ENCODE peak calls at places on chromosomes 4 and X, in nine cellular contexts. Q is mucosa of descending colon; R is SJSA1; I is IMR-90; C is GM23338; Y is Jurkat, Clone E6-1; M is PC-9; E is AG10803; X is tibial artery. O is an unnamed sample.

GRCh38 chrX:106802388-106803275 is at the start of gene TBC1D8B:
- DNase-seq in Q (peak), R (peak), I (peak), C (peak), Y (no peak), M (peak), E (peak), X (peak), O (peak)

GRCh38 chr4:123554819-123555499 is 158.4 kb downstream of the SPRY1 start:
- DNase-seq in Q (peak), R (peak), I (no peak), C (no peak), Y (no peak), M (no peak), E (no peak), X (peak), O (no peak)

GRCh38 chr4:129455462-129455861 is 359.5 kb downstream of the C4orf33 start:
- DNase-seq in Q (no peak), R (no peak), I (no peak), C (no peak), Y (no peak), M (no peak), E (no peak), X (no peak), O (no peak)

GRCh38 chr4:94516067-94516466 is 64.3 kb downstream of the PDLIM5 start:
- DNase-seq in Q (no peak), R (peak), I (peak), C (no peak), Y (no peak), M (peak), E (peak), X (no peak), O (no peak)

GRCh38 chr4:47835489-47835888 is 2.4 kb downstream of the CORIN start:
- DNase-seq in Q (no peak), R (no peak), I (peak), C (peak), Y (no peak), M (no peak), E (peak), X (no peak), O (no peak)

GRCh38 chrX:154517101-154517781 is 1.2 kb upstream of the FAM3A start:
- DNase-seq in Q (peak), R (peak), I (no peak), C (peak), Y (no peak), M (no peak), E (no peak), X (no peak), O (no peak)

GRCh38 chr4:120977435-120977997 is 55.0 kb upstream of the PRDM5 start:
- DNase-seq in Q (peak), R (peak), I (peak), C (peak), Y (peak), M (no peak), E (peak), X (no peak), O (peak)

GRCh38 chr4:2413821-2414610 is 4.4 kb downstream of the ZFYVE28 start:
- DNase-seq in Q (peak), R (no peak), I (no peak), C (peak), Y (no peak), M (no peak), E (peak), X (no peak), O (peak)

GRCh38 chr4:1208266-1208961 is 36.0 kb upstream of the SPON2 start:
- DNase-seq in Q (no peak), R (no peak), I (no peak), C (peak), Y (no peak), M (no peak), E (no peak), X (peak), O (no peak)

GRCh38 chrX:133850414-133850813 is 135.0 kb downstream of the GPC3 start:
- DNase-seq in Q (no peak), R (no peak), I (no peak), C (no peak), Y (no peak), M (no peak), E (no peak), X (no peak), O (no peak)

GRCh38 chrX:85084770-85085393 is 81.2 kb downstream of the APOOL start:
- DNase-seq in Q (peak), R (peak), I (peak), C (peak), Y (peak), M (no peak), E (peak), X (no peak), O (peak)

GRCh38 chrX:4253092-4253491 is 539.6 kb upstream of the PRKX start:
- DNase-seq in Q (no peak), R (no peak), I (no peak), C (no peak), Y (no peak), M (no peak), E (no peak), X (no peak), O (no peak)

GRCh38 chr4:71974681-71975080 is 57.1 kb upstream of the NPFFR2 start:
- DNase-seq in Q (no peak), R (no peak), I (peak), C (no peak), Y (no peak), M (no peak), E (peak), X (no peak), O (no peak)

GRCh38 chr4:105896984-105897760 is 1.9 kb downstream of the NPNT start:
- DNase-seq in Q (no peak), R (no peak), I (no peak), C (peak), Y (no peak), M (peak), E (no peak), X (no peak), O (no peak)

GRCh38 chrX:97504435-97504834 is 620.7 kb downstream of the RPA4 start:
- DNase-seq in Q (no peak), R (no peak), I (no peak), C (peak), Y (no peak), M (no peak), E (no peak), X (no peak), O (no peak)

GRCh38 chrX:65674351-65674893 is 7.0 kb downstream of the MSN start:
- DNase-seq in Q (no peak), R (no peak), I (peak), C (no peak), Y (no peak), M (no peak), E (no peak), X (no peak), O (no peak)

GRCh38 chrX:65677954-65678469 is 10.6 kb downstream of the MSN start:
- DNase-seq in Q (peak), R (peak), I (peak), C (no peak), Y (no peak), M (peak), E (peak), X (peak), O (no peak)

GRCh38 chrX:65671286-65671685 is 3.8 kb downstream of the MSN start:
- DNase-seq in Q (no peak), R (no peak), I (no peak), C (no peak), Y (no peak), M (no peak), E (no peak), X (no peak), O (no peak)

GRCh38 chrX:65671966-65672365 is 4.5 kb downstream of the MSN start:
- DNase-seq in Q (no peak), R (no peak), I (no peak), C (no peak), Y (no peak), M (no peak), E (no peak), X (no peak), O (no peak)

GRCh38 chrX:65673857-65674350 is 6.5 kb downstream of the MSN start:
- DNase-seq in Q (no peak), R (no peak), I (no peak), C (no peak), Y (no peak), M (no peak), E (peak), X (no peak), O (no peak)
- H3K4me3 ChIP-seq in Q (no peak), R (no peak), I (no peak), C (no peak), Y (no peak), M (no peak), E (no peak), X (no peak), O (peak)

GRCh38 chr4:158770671-158771070 is 1.8 kb downstream of the FNIP2 start:
- DNase-seq in Q (no peak), R (no peak), I (no peak), C (no peak), Y (no peak), M (no peak), E (no peak), X (no peak), O (no peak)
- H3K4me3 ChIP-seq in Q (no peak), R (no peak), I (no peak), C (no peak), Y (no peak), M (no peak), E (no peak), X (peak), O (no peak)

GRCh38 chrX:129981207-129981553 is 1.3 kb upstream of the BCORL1 start:
- DNase-seq in Q (peak), R (no peak), I (no peak), C (no peak), Y (no peak), M (no peak), E (no peak), X (no peak), O (no peak)
- H3K4me3 ChIP-seq in Q (peak), R (peak), I (peak), C (peak), Y (peak), M (no peak), E (peak), X (no peak), O (peak)

GRCh38 chr4:32735856-32736590 is 2015.9 kb downstream of the PCDH7 start:
- DNase-seq in Q (no peak), R (no peak), I (no peak), C (no peak), Y (no peak), M (no peak), E (no peak), X (no peak), O (no peak)
- H3K4me3 ChIP-seq in Q (no peak), R (no peak), I (no peak), C (no peak), Y (no peak), M (no peak), E (no peak), X (no peak), O (no peak)

GRCh38 chr4:62292911-62293310 is 1092.8 kb downstream of the ADGRL3 start:
- DNase-seq in Q (no peak), R (no peak), I (no peak), C (no peak), Y (no peak), M (no peak), E (no peak), X (no peak), O (no peak)

DNA sequence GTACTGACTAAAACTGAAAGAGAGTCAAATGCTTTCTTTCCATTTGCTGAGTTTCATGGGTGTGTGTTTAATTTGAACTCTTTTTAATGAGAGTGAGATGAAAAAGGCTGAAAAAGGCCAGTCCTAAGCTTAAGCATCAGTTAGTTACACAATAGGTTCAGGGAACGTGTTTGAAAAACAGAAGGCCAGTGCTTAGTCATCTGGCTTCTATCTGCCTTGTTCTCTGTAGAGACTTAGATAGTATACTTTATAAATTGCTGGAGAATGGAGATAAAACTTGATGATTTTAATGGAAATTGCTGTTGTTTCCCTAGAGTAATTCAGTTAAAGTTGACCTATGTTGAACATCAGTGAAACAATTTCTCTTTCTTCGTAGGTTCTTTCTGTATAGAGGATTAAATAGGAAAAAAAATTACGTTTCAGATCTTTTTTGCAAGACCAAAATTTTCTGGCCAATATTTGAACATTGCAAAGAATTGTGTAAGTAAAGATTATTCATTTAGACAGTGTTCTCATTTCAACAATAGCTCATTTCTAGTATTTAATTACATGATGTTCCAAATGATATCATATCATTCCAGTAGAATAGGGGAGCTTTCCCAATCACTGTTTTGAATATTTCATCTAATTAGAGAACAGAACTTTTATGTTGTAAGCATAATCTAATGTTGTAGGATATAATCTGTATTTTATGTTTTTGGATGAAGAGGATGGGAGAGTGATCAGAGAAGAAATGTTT is 1088.8 kb downstream of the ADGRL3 start:
- DNase-seq in Q (no peak), R (no peak), I (no peak), C (no peak), Y (no peak), M (no peak), E (no peak), X (no peak), O (no peak)
- H3K4me3 ChIP-seq in Q (no peak), R (no peak), I (no peak), C (no peak), Y (no peak), M (no peak), E (no peak), X (no peak), O (no peak)

DNA sequence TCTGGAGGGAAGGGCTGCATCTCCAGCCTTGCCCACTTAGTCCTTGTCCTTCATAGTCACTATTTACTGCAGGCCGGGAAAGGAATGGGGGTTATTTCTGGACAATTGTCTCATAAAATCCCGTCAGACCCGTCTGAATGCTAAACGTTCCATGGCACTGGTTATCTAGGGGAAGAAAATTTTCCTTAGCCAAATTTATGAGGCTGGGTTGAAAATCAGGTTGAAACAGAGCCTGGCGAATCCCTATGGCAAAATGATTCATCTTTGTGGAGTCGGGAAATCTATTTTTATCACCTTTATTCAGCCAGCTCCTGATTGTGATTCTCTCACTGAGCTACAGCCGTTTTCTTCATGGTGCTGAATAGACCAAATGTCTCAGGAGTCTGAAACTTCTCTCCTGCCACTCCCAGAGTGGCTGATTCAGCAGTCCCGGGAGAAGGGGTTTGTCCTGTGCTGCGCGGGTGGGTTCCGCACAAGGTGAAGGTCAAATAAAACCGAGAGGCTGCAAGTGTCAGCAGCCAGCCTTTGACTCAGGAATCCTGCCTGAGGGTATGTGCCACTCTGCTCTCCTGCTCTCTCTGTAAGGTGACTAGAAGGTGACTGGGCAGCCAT is 1.0 kb downstream of the LIMCH1 start:
- DNase-seq in Q (no peak), R (peak), I (no peak), C (no peak), Y (no peak), M (peak), E (no peak), X (no peak), O (no peak)
- H3K4me3 ChIP-seq in Q (no peak), R (peak), I (no peak), C (no peak), Y (no peak), M (peak), E (peak), X (peak), O (no peak)

GRCh38 chr4:53551963-53552362 is 39.3 kb downstream of the LNX1 start:
- DNase-seq in Q (no peak), R (no peak), I (no peak), C (no peak), Y (no peak), M (no peak), E (peak), X (no peak), O (no peak)

GRCh38 chr4:53555111-53555510 is 36.2 kb downstream of the LNX1 start:
- DNase-seq in Q (no peak), R (no peak), I (no peak), C (no peak), Y (no peak), M (no peak), E (no peak), X (no peak), O (no peak)

GRCh38 chr4:53551281-53551864 is 39.9 kb downstream of the LNX1 start:
- DNase-seq in Q (no peak), R (no peak), I (no peak), C (no peak), Y (no peak), M (no peak), E (no peak), X (no peak), O (no peak)

GRCh38 chr4:53552711-53553110 is 38.6 kb downstream of the LNX1 start:
- DNase-seq in Q (no peak), R (no peak), I (no peak), C (no peak), Y (no peak), M (no peak), E (peak), X (no peak), O (no peak)

GRCh38 chr4:53553486-53554210 is 37.6 kb downstream of the LNX1 start:
- DNase-seq in Q (no peak), R (no peak), I (no peak), C (no peak), Y (no peak), M (no peak), E (no peak), X (no peak), O (no peak)
- H3K4me3 ChIP-seq in Q (no peak), R (no peak), I (no peak), C (no peak), Y (no peak), M (no peak), E (no peak), X (no peak), O (no peak)

DNA sequence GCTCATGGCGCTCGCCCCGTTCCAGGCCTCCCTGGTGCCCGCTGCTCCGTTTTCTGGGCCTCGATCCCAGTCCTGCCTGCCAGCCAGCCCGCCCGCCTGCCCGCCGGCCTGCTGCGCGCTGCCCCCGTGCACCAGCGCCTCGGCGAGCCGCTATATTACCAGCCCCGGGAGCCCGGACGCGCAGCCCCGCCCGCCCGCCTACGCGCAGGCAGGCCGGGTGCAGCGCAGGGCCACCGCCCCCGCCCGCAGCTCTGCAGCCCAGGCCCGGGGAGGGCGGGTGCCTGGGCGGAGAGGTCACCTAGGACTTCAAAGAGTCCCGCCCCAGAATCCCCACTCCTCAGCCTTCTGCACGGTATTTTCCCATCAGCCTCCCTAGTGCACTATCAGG is at the start of gene MAOB:
- DNase-seq in Q (peak), R (no peak), I (no peak), C (peak), Y (no peak), M (no peak), E (no peak), X (peak), O (no peak)
- H3K4me3 ChIP-seq in Q (no peak), R (no peak), I (no peak), C (peak), Y (no peak), M (no peak), E (no peak), X (peak), O (no peak)

GRCh38 chr4:132016703-132017102 is 1132.4 kb upstream of the PCDH10 start:
- DNase-seq in Q (no peak), R (no peak), I (no peak), C (no peak), Y (no peak), M (no peak), E (no peak), X (no peak), O (no peak)

GRCh38 chr4:132015321-132015720 is 1133.8 kb upstream of the PCDH10 start:
- DNase-seq in Q (no peak), R (no peak), I (no peak), C (no peak), Y (no peak), M (no peak), E (no peak), X (no peak), O (no peak)
- H3K4me3 ChIP-seq in Q (no peak), R (no peak), I (no peak), C (no peak), Y (no peak), M (no peak), E (no peak), X (no peak), O (no peak)